ENCODE peak calls at places on chromosomes 4 and X, in four cellular contexts. A is transverse colon, H is left colon, X is AG08396. Z is an unnamed sample.

GRCh38 chr4:3767569-3768288 is 1.5 kb downstream of the ADRA2C start:
- DNase-seq in A (peak), H (no peak), X (no peak), Z (no peak)

GRCh38 chr4:78069309-78069708 is 12.2 kb downstream of the FRAS1 start:
- DNase-seq in A (no peak), H (no peak), X (no peak), Z (no peak)

GRCh38 chrX:45322382-45322781 is 121.7 kb upstream of the DIPK2B start:
- DNase-seq in A (peak), H (peak), X (peak), Z (peak)

GRCh38 chrX:96692454-96692853 is 7.8 kb downstream of the DIAPH2 start:
- DNase-seq in A (no peak), H (no peak), X (no peak), Z (no peak)

GRCh38 chr4:132123870-132124623 is 1025.0 kb upstream of the PCDH10 start:
- DNase-seq in A (no peak), H (no peak), X (no peak), Z (no peak)

GRCh38 chr4:52931238-52931637 is 69.1 kb downstream of the RASL11B start:
- DNase-seq in A (no peak), H (no peak), X (no peak), Z (no peak)

GRCh38 chrX:150544222-150544787 is 24.1 kb upstream of the MTM1 start:
- DNase-seq in A (peak), H (no peak), X (no peak), Z (no peak)

GRCh38 chr4:57499786-57500185 is 389.6 kb upstream of the IGFBP7 start:
- DNase-seq in A (no peak), H (no peak), X (no peak), Z (no peak)

GRCh38 chr4:147516133-147516532 is 35.2 kb downstream of the EDNRA start:
- DNase-seq in A (no peak), H (no peak), X (no peak), Z (no peak)

GRCh38 chrX:84907324-84907946 is 96.2 kb upstream of the APOOL start:
- DNase-seq in A (no peak), H (no peak), X (no peak), Z (no peak)

GRCh38 chr4:179625391-179625790 is 2183.2 kb upstream of the AGA start:
- DNase-seq in A (no peak), H (no peak), X (peak), Z (no peak)

GRCh38 chrX:39203427-39203826 is 402.2 kb downstream of the MID1IP1 start:
- DNase-seq in A (no peak), H (no peak), X (no peak), Z (no peak)

GRCh38 chrX:25343060-25343459 is 327.3 kb upstream of the ARX start:
- DNase-seq in A (no peak), H (no peak), X (no peak), Z (no peak)

GRCh38 chr4:37453361-37454262 is 209.1 kb downstream of the NWD2 start:
- DNase-seq in A (peak), H (peak), X (peak), Z (no peak)

GRCh38 chrX:156000361-156000926 is 2.9 kb downstream of the IL9R start:
- DNase-seq in A (no peak), H (no peak), X (no peak), Z (no peak)

GRCh38 chr4:98557497-98557896 is 100.9 kb downstream of the TSPAN5 start:
- DNase-seq in A (no peak), H (no peak), X (peak), Z (no peak)

GRCh38 chr4:3802571-3803474 is 36.6 kb downstream of the ADRA2C start:
- DNase-seq in A (no peak), H (no peak), X (no peak), Z (no peak)

GRCh38 chr4:82524570-82525152 is 37.1 kb downstream of the TMEM150C start:
- DNase-seq in A (no peak), H (no peak), X (no peak), Z (no peak)

GRCh38 chr4:187937557-187937956 is 58.0 kb upstream of the ZFP42 start:
- DNase-seq in A (no peak), H (no peak), X (no peak), Z (no peak)

GRCh38 chrX:119410027-119410819 is 11.1 kb downstream of the SLC25A43 start:
- DNase-seq in A (peak), H (peak), X (peak), Z (peak)

GRCh38 chr4:183493246-183493645 is 11.6 kb upstream of the ING2 start:
- DNase-seq in A (no peak), H (no peak), X (no peak), Z (no peak)

GRCh38 chr4:141643557-141643956 is 7.2 kb downstream of the IL15 start:
- DNase-seq in A (no peak), H (no peak), X (peak), Z (no peak)

GRCh38 chr4:127525585-127525984 is 107.2 kb upstream of the INTU start:
- DNase-seq in A (no peak), H (no peak), X (no peak), Z (no peak)

GRCh38 chrX:136376713-136377112 is 76.0 kb downstream of the ADGRG4 start:
- DNase-seq in A (no peak), H (no peak), X (no peak), Z (no peak)

GRCh38 chr4:111066001-111066400 is 443.1 kb upstream of the PITX2 start:
- DNase-seq in A (no peak), H (no peak), X (no peak), Z (no peak)

GRCh38 chr4:109005523-109005922 is 242.7 kb upstream of the ETNPPL start:
- DNase-seq in A (no peak), H (no peak), X (no peak), Z (no peak)

GRCh38 chr4:185689407-185689806 is 122.6 kb downstream of the SORBS2 start:
- DNase-seq in A (no peak), H (no peak), X (no peak), Z (no peak)

Z was measured in AG09319.